ENCODE peak calls at places on chromosomes 1 and 21, in eight cellular contexts. E, N, J, L, D, F, X and A are unnamed samples.

GRCh38 chr1:232678185-232678886 is 48.4 kb upstream of the SIPA1L2 start:
- DNase-seq in F (no peak), L (no peak), J (no peak), E (peak; percentile 45), N (no peak), X (no peak), D (no peak), A (no peak)

GRCh38 chr1:12178511-12178910 is 11.7 kb downstream of the TNFRSF1B start:
- DNase-seq in D (no peak), N (no peak), X (no peak), J (no peak), L (no peak), F (no peak), E (no peak), A (no peak)

GRCh38 chr1:167455786-167456446 is 62.4 kb downstream of the CD247 start:
- DNase-seq in D (peak; percentile 57), N (no peak), X (no peak), J (no peak), L (peak; percentile 58), E (peak; percentile 27), F (no peak), A (peak; percentile 86)

GRCh38 chr1:205298191-205298994 is 23.2 kb downstream of the NUAK2 start:
- DNase-seq in F (no peak), N (no peak), J (no peak), X (no peak), D (no peak), L (no peak), E (peak; percentile 70), A (no peak)

GRCh38 chr1:78722521-78722920 is 72.9 kb downstream of the IFI44 start:
- DNase-seq in J (no peak), N (no peak), E (no peak), F (no peak), L (no peak), X (no peak), D (no peak), A (no peak)

GRCh38 chr1:235304549-235305451 is 23.2 kb downstream of the ARID4B start:
- DNase-seq in X (peak; percentile 58), J (no peak), L (no peak), F (no peak), N (no peak), D (peak; percentile 49), E (peak; percentile 26), A (peak; percentile 82)

GRCh38 chr1:48889088-48889487 is 112.4 kb upstream of the BEND5 start:
- DNase-seq in D (no peak), J (no peak), L (no peak), X (no peak), F (no peak), N (no peak), E (no peak), A (no peak)

GRCh38 chr1:216498277-216498676 is 75.0 kb upstream of the USH2A start:
- DNase-seq in X (no peak), F (no peak), E (no peak), D (no peak), N (no peak), L (no peak), J (no peak), A (no peak)

GRCh38 chr1:212915245-212916091 is 34.9 kb upstream of the VASH2 start:
- DNase-seq in X (peak; percentile 64), L (peak; percentile 52), J (no peak), D (no peak), F (no peak), N (no peak), E (peak; percentile 23), A (no peak)

GRCh38 chr1:205970486-205970885 is 27.2 kb upstream of the SLC26A9 start:
- DNase-seq in F (no peak), E (no peak), N (no peak), J (no peak), D (no peak), L (no peak), X (no peak), A (no peak)

GRCh38 chr1:118325545-118326225 is 140.7 kb upstream of the SPAG17 start:
- DNase-seq in N (no peak), X (no peak), J (no peak), F (no peak), D (no peak), E (no peak), L (no peak), A (no peak)

GRCh38 chr21:35922618-35923017 is 137.7 kb downstream of the SETD4 start:
- DNase-seq in F (no peak), N (no peak), L (no peak), J (no peak), X (no peak), E (no peak), D (no peak), A (no peak)

GRCh38 chr1:198605426-198605825 is 33.4 kb upstream of the PTPRC start:
- DNase-seq in D (no peak), F (no peak), X (peak; percentile 68), E (no peak), J (no peak), N (no peak), L (no peak), A (no peak)

GRCh38 chr1:28807046-28807445 is 4.9 kb upstream of the OPRD1 start:
- DNase-seq in E (no peak), D (no peak), L (no peak), X (no peak), J (no peak), F (no peak), N (no peak), A (no peak)

GRCh38 chr1:119674835-119675289 is 26.8 kb upstream of the ZNF697 start:
- DNase-seq in J (no peak), X (peak; percentile 77), D (peak; percentile 30), L (peak; percentile 63), F (no peak), N (no peak), E (peak; percentile 49), A (peak; percentile 3)

GRCh38 chr1:15067148-15067547 is 86.4 kb upstream of the TMEM51 start:
- DNase-seq in E (no peak), J (no peak), X (no peak), N (no peak), F (no peak), D (no peak), L (no peak), A (no peak)

GRCh38 chr1:184242507-184242943 is 144.3 kb upstream of the C1orf21 start:
- DNase-seq in X (no peak), L (peak; percentile 56), J (no peak), D (no peak), N (no peak), F (no peak), E (peak; percentile 63), A (no peak)

GRCh38 chr1:220699044-220699443 is 8.9 kb downstream of the C1orf115 start:
- DNase-seq in X (no peak), L (no peak), D (no peak), E (no peak), J (no peak), F (no peak), N (no peak), A (no peak)

GRCh38 chr1:204418174-204419063 is 6.8 kb upstream of the PPP1R15B start:
- DNase-seq in D (no peak), J (no peak), F (no peak), N (no peak), L (no peak), X (no peak), E (no peak), A (no peak)

GRCh38 chr1:103218821-103219220 is 110.5 kb upstream of the COL11A1 start:
- DNase-seq in N (no peak), J (no peak), D (no peak), E (no peak), L (no peak), F (no peak), X (no peak), A (no peak)

GRCh38 chr1:103218369-103218768 is 110.0 kb upstream of the COL11A1 start:
- DNase-seq in D (no peak), L (no peak), E (no peak), J (no peak), F (no peak), N (no peak), X (no peak), A (no peak)

GRCh38 chr1:103220503-103221095 is 112.3 kb upstream of the COL11A1 start:
- DNase-seq in F (no peak), N (no peak), D (no peak), X (no peak), L (no peak), E (no peak), J (no peak), A (no peak)
- H3K27ac ChIP-seq in F (no peak overlapping the region), N (no peak overlapping the region), D (no peak overlapping the region), X (no peak overlapping the region), L (no peak overlapping the region), E (no peak overlapping the region), J (no peak overlapping the region), A (no peak overlapping the region)

GRCh38 chr21:46093668-46094400 is 4.1 kb upstream of the COL6A2 start:
- DNase-seq in D (no peak), X (no peak), L (no peak), J (peak; percentile 44), E (no peak), N (no peak), F (peak; percentile 68), A (no peak)
- H3K27ac ChIP-seq in D (no peak overlapping the region), X (no peak overlapping the region), L (no peak overlapping the region), J (no peak overlapping the region), E (no peak overlapping the region), N (peak overlapping the region; percentile 98), F (peak overlapping the region; percentile 95), A (no peak overlapping the region)

DNA sequence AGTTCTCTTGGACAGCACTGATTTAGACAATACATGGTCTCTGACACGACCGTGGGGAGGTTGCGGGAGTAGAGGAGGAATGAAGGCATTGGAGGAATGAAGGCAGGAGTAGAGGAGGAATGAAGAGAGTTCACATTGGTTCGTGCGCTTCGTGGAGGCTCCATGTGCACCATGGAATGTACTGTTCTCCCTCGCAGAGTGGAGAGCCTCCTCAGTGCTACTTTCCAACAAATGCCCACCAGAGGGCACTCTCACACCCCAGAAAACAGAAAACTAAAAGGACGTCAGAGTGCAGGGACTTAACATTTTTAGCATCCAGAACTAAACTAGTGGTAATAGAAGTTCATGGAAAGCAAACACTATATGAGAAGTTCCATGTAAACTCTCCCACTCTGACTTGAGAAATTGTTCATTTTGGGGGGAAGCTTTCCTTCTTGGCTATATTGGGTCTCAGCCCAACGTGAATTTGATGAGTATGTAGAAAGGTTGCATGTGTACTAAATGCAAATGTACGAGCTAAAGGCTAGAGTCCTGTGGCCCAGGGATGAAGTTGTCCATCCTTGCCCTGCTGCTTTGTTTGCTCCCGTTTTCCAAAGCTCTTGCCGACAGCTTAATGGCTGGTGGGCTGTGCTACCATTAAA is 211.6 kb downstream of the LMX1A start:
- DNase-seq in J (no peak), L (peak; percentile 74), D (no peak), E (peak; percentile 50), X (peak; percentile 80), N (no peak), F (no peak), A (no peak)
- H3K27ac ChIP-seq in J (no peak overlapping the region), L (no peak overlapping the region), D (no peak overlapping the region), E (no peak overlapping the region), X (no peak overlapping the region), N (no peak overlapping the region), F (no peak overlapping the region), A (no peak overlapping the region)

DNA sequence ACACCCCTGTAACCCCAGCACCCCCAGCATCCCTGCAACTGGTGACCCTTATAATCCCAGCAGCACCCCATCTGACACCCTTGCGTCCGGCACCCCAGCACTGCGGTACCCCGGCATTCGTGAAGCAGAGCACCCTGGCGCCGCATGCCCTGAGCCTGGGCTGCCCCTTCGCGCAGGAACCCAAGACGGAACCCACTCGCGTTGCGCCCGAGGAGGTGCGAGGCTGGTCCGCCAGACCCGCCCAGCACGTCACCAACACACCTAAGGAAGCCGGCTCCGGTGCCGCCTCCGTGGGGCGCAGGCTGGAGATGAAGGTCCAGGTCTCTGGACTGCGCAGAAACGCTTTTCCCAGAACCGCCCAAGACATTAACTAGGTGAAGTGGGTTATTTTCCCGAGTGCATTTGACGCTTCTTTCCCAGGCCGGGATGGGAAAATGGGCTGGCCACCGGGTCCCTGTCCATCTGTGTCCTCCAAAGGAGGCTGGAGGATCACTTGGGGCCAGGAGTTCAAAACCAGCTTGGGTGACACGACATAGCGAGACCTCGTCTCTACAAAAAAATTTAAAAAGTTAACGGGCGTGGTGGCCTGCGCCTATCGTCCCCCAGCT is 15.9 kb upstream of the RNF187 start:
- DNase-seq in N (no peak), E (no peak), L (no peak), F (no peak), D (no peak), X (no peak), J (peak; percentile 59), A (no peak)
- H3K27ac ChIP-seq in N (no peak overlapping the region), E (no peak overlapping the region), L (no peak overlapping the region), F (no peak overlapping the region), D (no peak overlapping the region), X (no peak overlapping the region), J (no peak overlapping the region), A (no peak overlapping the region)